ENCODE peak calls at places on chromosomes 6 and 20, in six cellular contexts. V is iPS-NIHi11, X is lung, G is RWPE1, Q is pancreas, Y is GM04503. H is an unnamed sample.

GRCh38 chr6:12410946-12411345 is 120.8 kb downstream of the EDN1 start:
- DNase-seq in Y (no peak), Q (no peak), X (no peak), G (no peak), V (no peak), H (no peak)

GRCh38 chr6:21665436-21666199 is 72.1 kb downstream of the SOX4 start:
- DNase-seq in G (no peak), Y (no peak), X (no peak), V (peak), Q (peak), H (no peak)

GRCh38 chr6:44704240-44705150 is 317.0 kb downstream of the CDC5L start:
- DNase-seq in Q (no peak), Y (no peak), G (no peak), X (no peak), V (no peak), H (no peak)

GRCh38 chr6:53986721-53987526 is 124.3 kb upstream of the MLIP start:
- DNase-seq in G (no peak), X (no peak), Q (no peak), Y (no peak), V (no peak), H (no peak)

GRCh38 chr6:155389130-155389529 is 66.5 kb downstream of the NOX3 start:
- DNase-seq in X (no peak), V (no peak), Q (no peak), Y (no peak), G (no peak), H (no peak)

GRCh38 chr6:38638941-38639497 is 710 bp downstream of the BTBD9 start:
- DNase-seq in X (peak), V (peak), Q (no peak), G (peak), Y (peak), H (no peak)

GRCh38 chr6:108732101-108732870 is 115.9 kb upstream of the ARMC2 start:
- DNase-seq in G (peak), X (no peak), Y (peak), Q (no peak), V (no peak), H (no peak)

GRCh38 chr20:16518068-16518783 is 55.0 kb downstream of the KIF16B start:
- DNase-seq in V (peak), G (peak), X (peak), Y (no peak), Q (no peak), H (peak)

GRCh38 chr6:122753688-122754056 is 25.8 kb upstream of the FABP7 start:
- DNase-seq in Y (no peak), X (peak), V (no peak), Q (no peak), G (no peak), H (no peak)

GRCh38 chr6:44049163-44049988 is 77.9 kb downstream of the MRPL14 start:
- DNase-seq in V (no peak), Y (no peak), Q (no peak), X (no peak), G (no peak), H (no peak)

GRCh38 chr20:17634666-17635319 is 47.2 kb downstream of the RRBP1 start:
- DNase-seq in X (no peak), Y (no peak), G (no peak), V (no peak), Q (no peak), H (no peak)

H was measured in K562.